ENCODE peak calls at places on chromosome 9, in ten cellular contexts. B, U, M, K, H, D, Z, A, R and F are unnamed samples. For H3K9me3, the result is how much of the 10 kb centered on the place peaks cover.

GRCh38 chr9:113350338-113350672 is 964 bp downstream of the BSPRY start:
- DNase-seq in A (peak), Z (no peak), D (no peak), U (no peak), H (no peak), R (no peak), K (no peak), B (no peak), M (no peak), F (no peak)

GRCh38 chr9:94804917-94805544 is 78.5 kb downstream of the AOPEP start:
- DNase-seq in K (no peak), R (no peak), H (no peak), D (no peak), M (no peak), Z (no peak), B (no peak), A (no peak), U (no peak), F (no peak)

GRCh38 chr9:126618200-126618589 is 4.5 kb downstream of the LMX1B start:
- DNase-seq in M (no peak), K (no peak), Z (no peak), U (no peak), D (no peak), H (no peak), B (no peak), A (no peak), R (no peak), F (no peak)

GRCh38 chr9:8783999-8784398 is 984.4 kb upstream of the DMAC1 start:
- DNase-seq in H (no peak), U (no peak), Z (no peak), R (no peak), M (no peak), A (no peak), D (no peak), B (no peak), K (no peak), F (no peak)

GRCh38 chr9:71909887-71910601 is 949 bp downstream of the ABHD17B start:
- DNase-seq in R (peak), K (peak), H (peak), U (peak), B (peak), M (no peak), Z (no peak), A (peak), D (peak), F (peak)

GRCh38 chr9:84751921-84752320 is 82.4 kb downstream of the NTRK2 start:
- DNase-seq in Z (no peak), U (no peak), B (no peak), R (no peak), D (no peak), M (no peak), K (no peak), H (no peak), A (no peak), F (no peak)

GRCh38 chr9:92808726-92809451 is 44.3 kb upstream of the BICD2 start:
- DNase-seq in M (no peak), K (peak), U (peak), D (peak), R (peak), A (peak), B (peak), H (peak), Z (no peak), F (peak)

GRCh38 chr9:114674798-114675554 is 7.0 kb downstream of the TEX48 start:
- DNase-seq in K (no peak), A (no peak), D (no peak), B (no peak), Z (no peak), H (no peak), R (no peak), M (no peak), U (no peak), F (no peak)

GRCh38 chr9:37963936-37964739 is 60.2 kb upstream of the SLC25A51 start:
- DNase-seq in U (peak), B (no peak), Z (no peak), K (peak), H (no peak), M (peak), D (no peak), A (no peak), R (no peak), F (no peak)

GRCh38 chr9:123457586-123457985 is 101.6 kb downstream of the CRB2 start:
- DNase-seq in B (no peak), H (peak), U (no peak), A (no peak), R (no peak), D (no peak), K (no peak), Z (no peak), M (no peak), F (no peak)

GRCh38 chr9:36679710-36680109 is 107.0 kb downstream of the MELK start:
- DNase-seq in U (peak), D (no peak), B (no peak), M (no peak), K (no peak), A (no peak), H (no peak), R (no peak), Z (no peak), F (no peak)

GRCh38 chr9:1870915-1871314 is 144.2 kb upstream of the SMARCA2 start:
- DNase-seq in Z (no peak), B (no peak), M (no peak), H (no peak), K (no peak), R (no peak), A (no peak), U (no peak), D (no peak), F (no peak)

GRCh38 chr9:123225995-123226394 is 42.4 kb downstream of the STRBP start:
- DNase-seq in H (no peak), B (no peak), R (no peak), M (no peak), Z (no peak), U (no peak), A (no peak), K (no peak), D (no peak), F (no peak)

GRCh38 chr9:92564982-92565381 is 29.2 kb upstream of the ECM2 start:
- DNase-seq in A (no peak), D (no peak), U (no peak), Z (no peak), K (no peak), H (no peak), R (no peak), M (no peak), B (no peak), F (no peak)

GRCh38 chr9:127561491-127562270 is 50.4 kb upstream of the STXBP1 start:
- DNase-seq in U (peak), M (peak), K (peak), A (peak), H (peak), Z (peak), D (no peak), B (no peak), R (peak), F (peak)

GRCh38 chr9:20624201-20625002 is 2.1 kb upstream of the MLLT3 start:
- DNase-seq in M (no peak), D (peak), A (peak), U (peak), K (peak), R (peak), Z (peak), B (no peak), H (peak), F (peak)

GRCh38 chr9:8074645-8075044 is 275.1 kb upstream of the DMAC1 start:
- DNase-seq in Z (no peak), D (no peak), K (no peak), U (no peak), A (no peak), H (no peak), B (no peak), R (no peak), M (no peak), F (no peak)

GRCh38 chr9:26687421-26687820 is 205.2 kb downstream of the CAAP1 start:
- DNase-seq in H (no peak), D (no peak), B (no peak), U (peak), A (peak), R (no peak), K (no peak), M (no peak), Z (no peak), F (no peak)

GRCh38 chr9:12862596-12862995 is 87.8 kb downstream of the LURAP1L start:
- DNase-seq in D (no peak), K (no peak), A (no peak), Z (no peak), U (no peak), B (no peak), R (no peak), H (no peak), M (no peak), F (no peak)

GRCh38 chr9:107637421-107638420 is 148.2 kb upstream of the KLF4 start:
- DNase-seq in U (peak), B (no peak), Z (no peak), R (peak), K (peak), D (peak), H (peak), A (peak), M (peak), F (peak)

GRCh38 chr9:16626577-16627130 is 243.8 kb downstream of the BNC2 start:
- DNase-seq in D (peak), M (no peak), A (peak), B (no peak), Z (peak), U (peak), K (no peak), H (peak), R (peak), F (no peak)

GRCh38 chr9:71791875-71792274 is 23.6 kb upstream of the CEMIP2 start:
- DNase-seq in B (no peak), R (no peak), A (no peak), U (no peak), M (no peak), D (no peak), Z (no peak), K (no peak), H (no peak), F (no peak)

GRCh38 chr9:131178382-131178781 is 53.0 kb downstream of the NUP214 start:
- DNase-seq in H (peak), K (peak), Z (peak), M (peak), R (peak), B (peak), U (peak), A (peak), D (peak), F (peak)

GRCh38 chr9:110426052-110426709 is 88.5 kb upstream of the TXNDC8 start:
- DNase-seq in A (no peak), D (no peak), Z (no peak), K (no peak), B (no peak), R (no peak), H (no peak), M (no peak), U (peak), F (no peak)

GRCh38 chr9:32136700-32137339 is 247.6 kb upstream of the ACO1 start:
- DNase-seq in B (no peak), D (no peak), R (peak), H (peak), A (no peak), M (no peak), U (no peak), K (no peak), Z (no peak), F (no peak)

GRCh38 chr9:136201174-136201573 is 3.8 kb downstream of the LHX3 start:
- DNase-seq in D (no peak), B (no peak), K (no peak), H (no peak), M (no peak), R (no peak), A (no peak), U (no peak), Z (no peak), F (no peak)

GRCh38 chr9:109765821-109766220 is 14.2 kb upstream of the PALM2AKAP2 start:
- DNase-seq in D (no peak), U (no peak), K (no peak), B (no peak), Z (no peak), M (no peak), A (no peak), R (no peak), H (no peak), F (no peak)

GRCh38 chr9:121784706-121785426 is 133.4 kb downstream of the DAB2IP start:
- DNase-seq in M (no peak), H (peak), U (no peak), D (no peak), Z (no peak), B (no peak), K (peak), R (peak), A (no peak), F (peak)

GRCh38 chr9:131270171-131271015 is 5.9 kb downstream of the FAM78A start:
- DNase-seq in B (no peak), U (peak), K (peak), D (no peak), M (peak), Z (no peak), H (no peak), R (peak), A (peak), F (peak)

GRCh38 chr9:114289106-114289505 is 33.8 kb upstream of the ORM1 start:
- DNase-seq in U (no peak), D (no peak), M (peak), Z (no peak), H (no peak), K (peak), A (no peak), B (no peak), R (peak), F (no peak)

GRCh38 chr9:129290606-129291005 is 112.5 kb upstream of the IER5L start:
- DNase-seq in D (no peak), A (no peak), Z (no peak), H (no peak), R (no peak), U (no peak), M (peak), B (no peak), K (peak), F (peak)

GRCh38 chr9:131395027-131395744 is 1.3 kb downstream of the PRRC2B start:
- DNase-seq in H (peak), D (no peak), R (peak), Z (no peak), M (no peak), A (peak), U (no peak), K (peak), B (peak), F (peak)

GRCh38 chr9:17130285-17130684 is 4.6 kb upstream of the CNTLN start:
- DNase-seq in K (no peak), D (no peak), Z (no peak), H (no peak), R (no peak), B (no peak), M (no peak), U (no peak), A (no peak), F (peak)

DNA sequence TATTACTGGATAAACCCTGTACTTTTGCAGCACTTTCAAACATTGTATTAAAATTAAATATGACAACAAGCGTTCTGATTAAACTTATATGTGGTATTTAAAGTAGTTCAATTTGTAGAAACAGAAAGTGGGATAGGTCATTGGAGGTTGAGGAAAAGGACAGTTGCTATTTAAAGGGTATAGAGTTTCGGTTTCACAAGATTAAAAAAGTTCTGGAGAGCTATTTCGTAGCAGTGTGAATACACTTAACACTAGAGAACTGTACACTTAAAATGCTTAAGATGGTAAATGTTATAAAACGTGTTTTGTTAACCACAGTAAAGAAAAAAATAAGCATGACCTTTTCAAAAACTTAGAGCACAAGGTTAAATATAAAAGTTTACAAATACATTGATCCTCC is 382.1 kb downstream of the BRINP1 start:
- DNase-seq in B (no peak), Z (no peak), U (no peak), M (no peak), D (no peak), K (no peak), A (no peak), H (no peak), R (no peak), F (no peak)
- H3K9me3 ChIP-seq in B (under half), Z (under half), U (under half), M (under half), D (under half), K (under half), A (under half), H (under half), R (under half), F (under half)

DNA sequence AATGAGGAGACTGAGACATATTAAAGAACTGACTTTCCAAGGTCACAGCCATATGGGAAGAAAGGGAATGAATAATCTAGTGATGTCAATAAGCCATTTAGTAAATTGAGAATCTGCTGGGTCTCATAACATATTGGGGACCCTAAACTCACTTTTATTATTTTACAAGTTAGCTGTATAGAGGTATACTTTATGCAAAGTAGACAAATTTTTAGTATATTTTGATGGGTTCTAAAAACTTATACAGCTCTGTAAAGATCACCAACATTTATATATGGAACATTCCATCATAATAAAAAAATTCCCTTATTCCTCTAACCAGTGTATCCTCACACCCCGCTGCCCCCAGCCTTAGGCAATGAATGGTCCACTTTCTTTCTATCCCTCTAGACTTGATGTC is 35.7 kb upstream of the ZNF510 start:
- DNase-seq in R (no peak), K (no peak), M (no peak), D (no peak), H (no peak), B (no peak), A (no peak), Z (no peak), U (no peak), F (no peak)
- H3K9me3 ChIP-seq in R (half or more), K (half or more), M (under half), D (half or more), H (under half), B (half or more), A (under half), Z (under half), U (under half), F (under half)

GRCh38 chr9:118674942-118675341 is 694.3 kb downstream of the BRINP1 start:
- DNase-seq in D (no peak), R (no peak), A (peak), B (no peak), Z (no peak), K (no peak), M (no peak), U (no peak), H (no peak), F (no peak)

GRCh38 chr9:118665226-118665919 is 703.9 kb downstream of the BRINP1 start:
- DNase-seq in A (no peak), K (no peak), B (no peak), R (no peak), Z (no peak), U (no peak), D (no peak), M (no peak), H (no peak), F (no peak)

DNA sequence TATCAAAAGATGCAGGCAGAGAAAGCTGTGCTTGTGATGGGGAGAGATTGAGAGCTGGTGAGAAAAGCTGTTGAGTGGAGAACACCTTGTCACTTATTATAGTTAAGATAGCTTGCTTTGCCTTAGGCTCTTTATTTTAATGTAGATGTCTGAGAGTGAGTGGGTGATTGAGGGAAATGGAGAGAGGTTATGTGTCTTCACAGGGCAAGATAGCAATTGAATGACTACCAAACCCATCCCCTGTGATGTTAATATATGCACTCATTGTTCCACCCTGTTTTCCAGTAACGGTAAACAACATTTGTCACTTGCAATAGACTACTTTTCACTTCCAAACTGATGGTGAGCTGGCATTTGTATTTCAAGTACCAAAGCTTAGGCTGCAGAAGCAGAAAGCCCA is 699.2 kb downstream of the BRINP1 start:
- DNase-seq in K (no peak), U (no peak), A (no peak), R (no peak), B (no peak), D (no peak), M (no peak), H (no peak), Z (no peak), F (no peak)
- H3K9me3 ChIP-seq in K (under half), U (under half), A (under half), R (under half), B (under half), D (under half), M (under half), H (under half), Z (under half), F (under half)

GRCh38 chr9:89273528-89274279 is 37.3 kb upstream of the CKS2 start:
- DNase-seq in Z (no peak), U (no peak), B (no peak), D (no peak), A (no peak), H (no peak), M (no peak), K (no peak), R (no peak), F (no peak)
- H3K9me3 ChIP-seq in Z (under half), U (under half), B (under half), D (under half), A (under half), H (under half), M (under half), K (under half), R (under half), F (under half)

GRCh38 chr9:100186356-100186755 is 87.3 kb downstream of the INVS start:
- DNase-seq in D (no peak), A (no peak), B (no peak), M (no peak), U (no peak), K (no peak), R (no peak), H (no peak), Z (no peak), F (no peak)
- H3K9me3 ChIP-seq in D (under half), A (under half), B (under half), M (under half), U (under half), K (under half), R (under half), H (under half), Z (under half), F (under half)

DNA sequence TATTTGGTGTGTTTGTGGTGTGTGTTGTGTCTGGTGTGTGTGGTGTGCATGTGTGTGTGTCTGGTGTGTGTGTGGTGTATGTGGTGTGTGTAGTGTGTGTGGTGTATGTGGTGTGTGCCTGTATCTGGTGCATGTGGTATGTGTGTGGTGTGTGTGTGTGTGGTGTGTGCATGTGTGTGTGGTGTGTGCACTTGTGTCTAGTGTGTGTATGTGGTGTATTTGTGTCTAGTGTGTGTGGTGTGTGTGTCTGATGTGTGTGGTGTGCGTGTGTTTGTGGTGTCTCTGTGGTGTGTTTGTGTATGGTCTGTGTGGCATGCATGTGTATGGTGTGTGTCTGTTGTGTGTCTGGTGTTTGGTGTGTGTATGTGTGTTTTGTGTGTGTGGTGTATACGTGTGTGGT is 71.1 kb downstream of the CACNA1B start:
- DNase-seq in M (no peak), U (no peak), Z (no peak), D (no peak), B (no peak), H (no peak), K (no peak), A (no peak), R (no peak), F (no peak)
- H3K9me3 ChIP-seq in M (under half), U (under half), Z (under half), D (under half), B (under half), H (under half), K (under half), A (under half), R (under half), F (under half)

DNA sequence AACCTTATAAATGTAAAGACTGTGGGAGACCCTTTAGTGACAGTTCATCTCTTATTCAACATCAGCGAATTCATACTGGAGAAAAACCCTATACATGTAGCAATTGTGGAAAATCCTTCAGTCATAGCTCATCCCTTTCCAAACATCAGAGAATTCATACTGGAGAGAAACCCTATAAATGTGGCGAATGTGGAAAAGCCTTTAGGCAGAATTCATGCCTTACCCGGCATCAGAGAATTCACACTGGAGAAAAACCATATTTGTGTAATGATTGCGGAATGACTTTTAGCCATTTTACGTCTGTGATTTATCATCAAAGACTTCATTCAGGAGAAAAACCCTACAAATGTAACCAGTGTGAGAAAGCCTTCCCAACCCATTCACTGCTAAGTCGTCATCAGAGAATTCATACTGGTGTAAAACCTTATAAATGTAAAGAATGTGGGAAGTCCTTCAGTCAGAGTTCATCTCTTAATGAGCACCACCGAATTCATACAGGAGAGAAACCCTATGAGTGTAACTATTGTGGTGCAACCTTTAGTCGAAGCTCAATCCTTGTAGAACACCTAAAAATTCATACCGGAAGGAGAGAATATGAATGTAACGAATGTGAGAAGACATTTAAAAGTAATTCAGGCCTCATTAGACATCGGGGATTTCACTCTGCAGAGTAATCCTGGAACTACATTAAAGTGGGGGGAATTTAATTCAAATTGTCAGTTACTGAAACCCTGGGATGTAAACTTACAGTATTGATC is 17.7 kb downstream of the ZNF483 start:
- DNase-seq in A (no peak), B (no peak), H (no peak), D (no peak), K (no peak), M (no peak), U (no peak), Z (no peak), R (no peak), F (no peak)
- H3K9me3 ChIP-seq in A (under half), B (half or more), H (half or more), D (half or more), K (half or more), M (under half), U (under half), Z (half or more), R (half or more), F (under half)